ENCODE peak calls at places on chromosomes 6 and 20, in four cellular contexts. H, F, V and M are unnamed samples.

GRCh38 chr20:1894471-1894950 is 696 bp upstream of the SIRPA start:
- DNase-seq in H (peak; percentile 58), F (peak; percentile 82), V (no peak), M (peak; percentile 62)

GRCh38 chr20:2759143-2759542 is 41.3 kb downstream of the CPXM1 start:
- DNase-seq in H (no peak), F (no peak), V (no peak), M (no peak)

GRCh38 chr6:134373282-134373922 is 55.5 kb upstream of the SGK1 start:
- DNase-seq in H (peak; percentile 62), F (peak; percentile 87), V (no peak), M (peak; percentile 51)

GRCh38 chr6:150550244-150550643 is 49.4 kb upstream of the PLEKHG1 start:
- DNase-seq in H (no peak), F (no peak), V (no peak), M (no peak)

GRCh38 chr6:136550330-136551071 is at the start of gene MAP7:
- DNase-seq in H (peak; percentile 90), F (peak; percentile 75), V (peak; percentile 96), M (peak; percentile 90)

GRCh38 chr6:110449545-110449903 is 26.9 kb downstream of the SLC22A16 start:
- DNase-seq in H (no peak), F (no peak), V (no peak), M (no peak)

GRCh38 chr6:35038076-35038475 is 103.1 kb downstream of the TCP11 start:
- DNase-seq in H (no peak), F (peak; percentile 61), V (peak; percentile 52), M (no peak)

GRCh38 chr20:37649635-37650244 is 44.1 kb upstream of the CTNNBL1 start:
- DNase-seq in H (no peak), F (no peak), V (no peak), M (no peak)

GRCh38 chr20:62156592-62157386 is 13.2 kb downstream of the SS18L1 start:
- DNase-seq in H (peak; percentile 26), F (peak; percentile 69), V (peak; percentile 87), M (peak; percentile 34)

GRCh38 chr6:166989427-166990034 is 9.7 kb upstream of the CEP43 start:
- DNase-seq in H (peak; percentile 11), F (peak; percentile 71), V (peak; percentile 70), M (peak; percentile 46)

GRCh38 chr20:49603209-49603627 is 35.3 kb upstream of the PTGIS start:
- DNase-seq in H (no peak), F (peak; percentile 54), V (peak; percentile 71), M (peak; percentile 43)

GRCh38 chr6:52352239-52353008 is 9.5 kb upstream of the PAQR8 start:
- DNase-seq in H (peak; percentile 37), F (peak; percentile 91), V (peak; percentile 16), M (peak; percentile 99)

GRCh38 chr6:96089173-96089572 is 73.4 kb downstream of the FUT9 start:
- DNase-seq in H (no peak), F (no peak), V (peak; percentile 82), M (peak; percentile 42)

DNA sequence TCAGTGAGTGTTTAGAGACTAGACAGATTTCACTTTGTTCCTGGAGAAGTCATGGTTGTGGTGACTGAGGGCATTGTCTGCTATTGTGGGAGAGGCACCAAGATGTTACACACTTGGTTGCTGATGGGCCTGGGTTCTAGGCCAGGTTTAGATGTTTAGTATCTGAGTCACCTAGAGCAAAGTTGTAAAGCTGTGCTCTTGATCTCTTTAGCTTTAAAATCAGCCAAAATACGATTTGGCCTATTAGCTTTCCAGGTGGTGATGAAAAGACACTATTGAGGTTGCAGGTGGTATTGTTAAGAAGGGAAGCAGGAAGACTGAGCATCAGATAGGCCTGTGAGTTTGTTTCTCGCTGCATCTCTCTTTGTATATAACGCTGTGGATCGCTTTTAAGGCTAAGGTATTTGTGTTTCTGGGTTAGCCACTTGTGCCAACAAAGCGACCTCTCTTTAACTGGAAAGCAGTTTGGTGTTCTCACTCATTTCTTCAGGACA is 48.6 kb downstream of the FOXO3 start:
- DNase-seq in H (peak; percentile 53), F (peak; percentile 87), V (peak; percentile 24), M (peak; percentile 81)
- H3F3A ChIP-seq in H (peaks cover 91% of the 10 kb centered on the region), F (peaks cover 47% of the 10 kb centered on the region), V (no peaks in the 10 kb centered on the region), M (no peaks in the 10 kb centered on the region)

GRCh38 chr6:41552723-41553122 is 6.5 kb downstream of the FOXP4 start:
- DNase-seq in H (no peak), F (no peak), V (no peak), M (no peak)

GRCh38 chr6:41553405-41553999 is 7.3 kb downstream of the FOXP4 start:
- DNase-seq in H (no peak), F (no peak), V (no peak), M (no peak)

GRCh38 chr6:41558033-41558807 is 12.0 kb downstream of the FOXP4 start:
- DNase-seq in H (no peak), F (peak; percentile 9), V (no peak), M (no peak)

GRCh38 chr6:41557305-41557704 is 11.1 kb downstream of the FOXP4 start:
- DNase-seq in H (no peak), F (no peak), V (no peak), M (no peak)

GRCh38 chr6:41555326-41556300 is 9.4 kb downstream of the FOXP4 start:
- DNase-seq in H (no peak), F (no peak), V (peak; percentile 76), M (no peak)
- H3K4me1 ChIP-seq in H (no peaks in the 10 kb centered on the region), F (no peaks in the 10 kb centered on the region), V (peaks cover 88% of the 10 kb centered on the region), M (no peaks in the 10 kb centered on the region)

DNA sequence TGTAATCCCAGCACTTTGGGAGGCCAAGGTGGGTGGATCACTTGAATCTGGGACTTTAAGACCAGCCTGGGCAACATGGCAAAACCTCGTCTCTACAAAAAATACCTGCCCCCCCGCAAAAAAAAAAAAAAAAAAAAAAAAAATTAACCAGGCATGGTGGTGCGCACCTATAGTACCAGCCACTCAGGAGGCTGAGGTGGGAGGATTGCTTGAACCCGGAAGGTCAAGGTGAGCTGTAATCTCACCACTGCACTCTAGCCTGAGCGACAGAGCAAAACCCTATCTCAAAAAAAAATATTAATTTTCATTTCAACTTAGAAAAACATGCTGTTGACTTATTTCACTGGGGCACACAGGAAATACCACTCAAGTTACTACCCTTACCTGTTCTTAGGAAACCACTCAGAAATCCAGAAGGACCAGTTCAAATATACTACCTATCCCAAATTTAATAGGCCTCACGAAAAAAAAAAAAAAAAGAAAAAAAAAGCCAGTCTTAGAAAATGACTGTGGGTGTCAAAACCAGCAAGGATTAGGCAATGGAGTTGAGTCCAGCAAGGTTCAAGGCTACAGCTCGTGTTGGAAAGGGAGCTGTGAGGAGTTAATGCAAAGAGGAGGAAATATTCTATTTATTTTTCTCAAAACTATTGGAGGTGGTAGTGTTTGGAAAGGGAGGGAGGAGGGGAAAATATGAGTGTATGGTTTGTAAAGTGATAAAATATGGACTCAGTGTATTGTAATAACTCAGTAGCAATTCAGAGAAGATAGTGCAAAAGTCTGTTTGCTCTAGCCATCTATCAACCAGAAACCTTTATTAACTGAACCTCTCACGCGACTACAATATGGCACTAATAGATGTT is 33.9 kb upstream of the PIM1 start:
- DNase-seq in H (no peak), F (peak; percentile 46), V (no peak), M (peak; percentile 78)
- H3F3A ChIP-seq in H (no peaks in the 10 kb centered on the region), F (peaks cover 27% of the 10 kb centered on the region), V (peaks cover 10% of the 10 kb centered on the region), M (peaks cover 3% of the 10 kb centered on the region)

DNA sequence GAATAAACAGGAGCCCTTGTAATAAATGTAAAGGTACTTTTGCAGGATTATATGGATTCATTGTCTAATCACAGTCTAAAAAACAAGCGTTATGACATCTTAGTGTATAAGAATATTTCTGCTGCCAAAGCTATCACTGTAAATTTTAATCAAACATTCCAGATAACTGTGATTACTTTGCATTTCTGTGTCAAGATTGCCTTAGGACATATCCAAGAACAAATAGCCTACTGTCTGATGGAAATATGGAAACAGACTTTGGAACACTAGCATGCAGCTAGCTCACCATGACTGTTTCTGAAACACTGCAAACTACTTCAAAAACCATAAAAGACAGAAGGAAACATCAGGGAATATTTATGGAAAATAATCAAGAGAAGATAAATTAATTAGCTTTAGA is 248.7 kb upstream of the ASCC3 start:
- DNase-seq in H (no peak), F (no peak), V (no peak), M (peak; percentile 19)
- H3K4me1 ChIP-seq in H (no peaks in the 10 kb centered on the region), F (no peaks in the 10 kb centered on the region), V (no peaks in the 10 kb centered on the region), M (no peaks in the 10 kb centered on the region)

GRCh38 chr20:47498606-47499005 is 3.1 kb upstream of the NCOA3 start:
- DNase-seq in H (no peak), F (no peak), V (no peak), M (no peak)
- H3F3A ChIP-seq in H (peaks cover 30% of the 10 kb centered on the region), F (peaks cover 22% of the 10 kb centered on the region), V (peaks cover 3% of the 10 kb centered on the region), M (no peaks in the 10 kb centered on the region)

GRCh38 chr20:44622501-44623270 is 28.8 kb downstream of the ADA start:
- DNase-seq in H (no peak), F (no peak), V (no peak), M (no peak)
- H3K4me1 ChIP-seq in H (no peaks in the 10 kb centered on the region), F (no peaks in the 10 kb centered on the region), V (peaks cover 4% of the 10 kb centered on the region), M (no peaks in the 10 kb centered on the region)

DNA sequence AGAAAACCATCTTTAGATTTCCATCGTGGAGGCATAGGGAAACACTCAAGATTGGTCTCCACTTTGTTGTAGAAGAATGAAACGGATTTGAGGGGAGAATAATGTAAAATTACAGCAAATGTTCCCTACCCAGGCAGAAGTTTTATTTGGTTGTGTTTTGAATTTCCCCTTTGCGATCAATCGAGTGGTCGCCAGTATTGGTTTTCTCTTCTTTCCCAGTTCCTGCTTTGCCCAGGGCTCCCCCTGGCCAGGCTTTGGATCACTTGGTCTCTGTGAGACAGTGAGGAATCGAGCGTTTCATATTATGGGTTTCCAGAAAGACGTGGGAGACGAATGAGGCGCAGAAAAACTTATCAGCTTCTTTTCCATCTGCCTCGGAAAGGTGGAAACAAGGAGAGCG is 7.3 kb upstream of the TBX18 start:
- DNase-seq in H (no peak), F (peak; percentile 34), V (no peak), M (no peak)
- H3F3A ChIP-seq in H (no peaks in the 10 kb centered on the region), F (peaks cover 13% of the 10 kb centered on the region), V (peaks cover 12% of the 10 kb centered on the region), M (no peaks in the 10 kb centered on the region)